ENCODE peak calls at places on chromosomes 13 and 19, in seven cellular contexts. I is HEK293T, Z is NCI-H510A treated with DMSO at 0.1 percent for 48 hours, N is hypothalamus, K is nucleus accumbens, A is Peyer's patch, E is AG10803. S is an unnamed sample.

GRCh38 chr13:52827839-52828238 is 20.6 kb downstream of the PCDH8 start:
- DNase-seq in N (no peak), E (no peak), K (no peak), Z (peak; percentile 9), I (no peak), A (no peak), S (no peak)

GRCh38 chr19:4829001-4829712 is 2.4 kb downstream of the TICAM1 start:
- DNase-seq in Z (no peak), K (no peak), N (peak; percentile 4), E (no peak), A (peak; percentile 79), I (no peak), S (no peak)

GRCh38 chr19:12112701-12113100 is 27.4 kb downstream of the ZNF20 start:
- DNase-seq in A (no peak), N (no peak), E (no peak), Z (no peak), I (no peak), K (no peak), S (no peak)

GRCh38 chr13:28485551-28485950 is 9.4 kb downstream of the FLT1 start:
- DNase-seq in I (no peak), Z (no peak), N (no peak), E (no peak), A (no peak), K (no peak), S (no peak)

GRCh38 chr19:51372649-51373504 is at the start of gene NKG7:
- DNase-seq in E (no peak), A (no peak), Z (no peak), I (no peak), N (no peak), K (no peak), S (no peak)

GRCh38 chr19:13873776-13874515 is 3.0 kb upstream of the NANOS3 start:
- DNase-seq in A (no peak), K (no peak), E (no peak), Z (no peak), I (no peak), N (no peak), S (no peak)

GRCh38 chr13:24627090-24627714 is 53.0 kb upstream of the ATP12A start:
- DNase-seq in I (peak; percentile 74), K (no peak), N (no peak), E (peak; percentile 29), Z (no peak), A (peak; percentile 71), S (no peak)

GRCh38 chr19:49564616-49565045 is 15.7 kb downstream of the NOSIP start:
- DNase-seq in Z (no peak), I (no peak), K (no peak), E (no peak), N (no peak), A (no peak), S (no peak)

GRCh38 chr13:49877629-49878218 is 58.4 kb downstream of the SPRYD7 start:
- DNase-seq in K (no peak), E (no peak), Z (no peak), A (no peak), N (no peak), I (no peak), S (no peak)

GRCh38 chr13:98507060-98507797 is 69.7 kb downstream of the STK24 start:
- DNase-seq in E (peak; percentile 65), Z (peak; percentile 61), K (no peak), A (peak; percentile 59), I (no peak), N (no peak), S (peak; percentile 40)

GRCh38 chr13:100130930-100131511 is 42.1 kb downstream of the PCCA start:
- DNase-seq in Z (no peak), N (no peak), K (no peak), A (no peak), E (peak; percentile 6), I (no peak), S (no peak)

GRCh38 chr19:28859811-28860210 is 353.1 kb downstream of the UQCRFS1 start:
- DNase-seq in K (no peak), I (no peak), A (no peak), E (no peak), Z (no peak), N (no peak), S (no peak)

GRCh38 chr19:19575411-19575810 is 37.3 kb downstream of the CILP2 start:
- DNase-seq in Z (no peak), E (no peak), I (no peak), N (no peak), A (no peak), K (no peak), S (no peak)

GRCh38 chr13:27476943-27477681 is 26.7 kb upstream of the MTIF3 start:
- DNase-seq in E (peak; percentile 48), K (no peak), A (no peak), I (no peak), Z (peak; percentile 68), N (no peak), S (no peak)

GRCh38 chr19:49570997-49571676 is 9.2 kb downstream of the NOSIP start:
- DNase-seq in E (no peak), N (no peak), A (no peak), K (no peak), I (peak; percentile 39), Z (peak; percentile 23), S (no peak)

S was measured in C1 segment of cervical spinal cord.